ENCODE peak calls at places on chromosomes 13 and 19, in four cellular contexts. One of them, this sample, is unnamed.

GRCh38 chr19:11995174-11995573 is 30.3 kb downstream of the ZNF763 start:
- DNase-seq in HCT116: no peak
- DNase-seq in GM23338: no peak
- DNase-seq in neural progenitor cell: no peak
- DNase-seq in this sample: no peak

GRCh38 chr13:33017410-33017929 is 1.2 kb downstream of the KL start:
- DNase-seq in GM23338: peak; percentile 66
- DNase-seq in neural progenitor cell: peak; percentile 54
- DNase-seq in HCT116: no peak
- DNase-seq in this sample: no peak

GRCh38 chr13:103291693-103292572 is 225.7 kb upstream of the SLC10A2 start:
- DNase-seq in neural progenitor cell: peak; percentile 64
- DNase-seq in GM23338: peak; percentile 45
- DNase-seq in HCT116: no peak
- DNase-seq in this sample: no peak

GRCh38 chr13:36718146-36718545 is 44.3 kb downstream of the SERTM1 start:
- DNase-seq in GM23338: no peak
- DNase-seq in HCT116: no peak
- DNase-seq in neural progenitor cell: no peak
- DNase-seq in this sample: no peak

GRCh38 chr13:110017379-110017778 is 231.0 kb upstream of the IRS2 start:
- DNase-seq in neural progenitor cell: no peak
- DNase-seq in HCT116: peak; percentile 74
- DNase-seq in GM23338: peak; percentile 53
- DNase-seq in this sample: peak; percentile 73

GRCh38 chr13:101144808-101145419 is 271.4 kb downstream of the NALCN start:
- DNase-seq in neural progenitor cell: peak; percentile 72
- DNase-seq in GM23338: peak; percentile 78
- DNase-seq in HCT116: peak; percentile 39
- DNase-seq in this sample: no peak

GRCh38 chr13:20588529-20589110 is 21.7 kb downstream of the IFT88 start:
- DNase-seq in neural progenitor cell: no peak
- DNase-seq in GM23338: no peak
- DNase-seq in HCT116: no peak
- DNase-seq in this sample: no peak

GRCh38 chr19:43983912-43984686 is at the start of gene ZNF155:
- DNase-seq in HCT116: peak; percentile 86
- DNase-seq in neural progenitor cell: peak; percentile 95
- DNase-seq in GM23338: peak; percentile 99
- DNase-seq in this sample: peak; percentile 82

GRCh38 chr13:91564422-91564821 is 166.0 kb downstream of the GPC5 start:
- DNase-seq in neural progenitor cell: no peak
- DNase-seq in HCT116: no peak
- DNase-seq in GM23338: no peak
- DNase-seq in this sample: no peak

GRCh38 chr19:47109541-47110375 is 3.8 kb downstream of the ZC3H4 start:
- DNase-seq in neural progenitor cell: no peak
- DNase-seq in HCT116: no peak
- DNase-seq in GM23338: peak; percentile 52
- DNase-seq in this sample: no peak

GRCh38 chr13:74129500-74130144 is 4.6 kb downstream of the KLF12 start:
- DNase-seq in HCT116: no peak
- DNase-seq in neural progenitor cell: no peak
- DNase-seq in GM23338: no peak
- DNase-seq in this sample: no peak

GRCh38 chr19:47435196-47435595 is 15.9 kb upstream of the MEIS3 start:
- DNase-seq in HCT116: no peak
- DNase-seq in neural progenitor cell: no peak
- DNase-seq in GM23338: no peak
- DNase-seq in this sample: no peak

GRCh38 chr19:52492201-52492960 is 35.1 kb upstream of the ZNF808 start:
- DNase-seq in HCT116: no peak
- DNase-seq in neural progenitor cell: peak; percentile 91
- DNase-seq in GM23338: peak; percentile 97
- DNase-seq in this sample: no peak

GRCh38 chr19:8610041-8610927 is at the start of gene ADAMTS10:
- DNase-seq in neural progenitor cell: peak; percentile 74
- DNase-seq in GM23338: peak; percentile 76
- DNase-seq in HCT116: no peak
- DNase-seq in this sample: no peak

GRCh38 chr13:54592201-54592600 is 1563.6 kb downstream of the OLFM4 start:
- DNase-seq in neural progenitor cell: no peak
- DNase-seq in GM23338: no peak
- DNase-seq in HCT116: no peak
- DNase-seq in this sample: no peak

GRCh38 chr13:30580852-30581502 is 36.7 kb upstream of the USPL1 start:
- DNase-seq in GM23338: no peak
- DNase-seq in HCT116: no peak
- DNase-seq in neural progenitor cell: no peak
- DNase-seq in this sample: no peak

GRCh38 chr13:44819245-44819644 is 170.0 kb downstream of the NUFIP1 start:
- DNase-seq in neural progenitor cell: no peak
- DNase-seq in HCT116: peak; percentile 85
- DNase-seq in GM23338: no peak
- DNase-seq in this sample: peak; percentile 58

GRCh38 chr19:51333836-51334460 is 8.0 kb downstream of the VSIG10L start:
- DNase-seq in GM23338: peak; percentile 65
- DNase-seq in HCT116: peak; percentile 27
- DNase-seq in neural progenitor cell: no peak
- DNase-seq in this sample: no peak

GRCh38 chr13:40178130-40178529 is 488.3 kb downstream of the FOXO1 start:
- DNase-seq in GM23338: no peak
- DNase-seq in HCT116: no peak
- DNase-seq in neural progenitor cell: no peak
- DNase-seq in this sample: no peak

GRCh38 chr19:30062331-30063183 is 120.5 kb downstream of the URI1 start:
- DNase-seq in neural progenitor cell: no peak
- DNase-seq in GM23338: no peak
- DNase-seq in HCT116: no peak
- DNase-seq in this sample: no peak

GRCh38 chr13:26929971-26930730 is 169.6 kb upstream of the GPR12 start:
- DNase-seq in HCT116: peak; percentile 54
- DNase-seq in GM23338: peak; percentile 92
- DNase-seq in neural progenitor cell: peak; percentile 87
- DNase-seq in this sample: no peak

GRCh38 chr13:29573190-29573589 is 22.3 kb downstream of the SLC7A1 start:
- DNase-seq in GM23338: no peak
- DNase-seq in HCT116: no peak
- DNase-seq in neural progenitor cell: no peak
- DNase-seq in this sample: no peak

GRCh38 chr13:28864544-28864943 is 44.4 kb downstream of the MTUS2 start:
- DNase-seq in HCT116: no peak
- DNase-seq in GM23338: no peak
- DNase-seq in neural progenitor cell: no peak
- DNase-seq in this sample: no peak

DNA sequence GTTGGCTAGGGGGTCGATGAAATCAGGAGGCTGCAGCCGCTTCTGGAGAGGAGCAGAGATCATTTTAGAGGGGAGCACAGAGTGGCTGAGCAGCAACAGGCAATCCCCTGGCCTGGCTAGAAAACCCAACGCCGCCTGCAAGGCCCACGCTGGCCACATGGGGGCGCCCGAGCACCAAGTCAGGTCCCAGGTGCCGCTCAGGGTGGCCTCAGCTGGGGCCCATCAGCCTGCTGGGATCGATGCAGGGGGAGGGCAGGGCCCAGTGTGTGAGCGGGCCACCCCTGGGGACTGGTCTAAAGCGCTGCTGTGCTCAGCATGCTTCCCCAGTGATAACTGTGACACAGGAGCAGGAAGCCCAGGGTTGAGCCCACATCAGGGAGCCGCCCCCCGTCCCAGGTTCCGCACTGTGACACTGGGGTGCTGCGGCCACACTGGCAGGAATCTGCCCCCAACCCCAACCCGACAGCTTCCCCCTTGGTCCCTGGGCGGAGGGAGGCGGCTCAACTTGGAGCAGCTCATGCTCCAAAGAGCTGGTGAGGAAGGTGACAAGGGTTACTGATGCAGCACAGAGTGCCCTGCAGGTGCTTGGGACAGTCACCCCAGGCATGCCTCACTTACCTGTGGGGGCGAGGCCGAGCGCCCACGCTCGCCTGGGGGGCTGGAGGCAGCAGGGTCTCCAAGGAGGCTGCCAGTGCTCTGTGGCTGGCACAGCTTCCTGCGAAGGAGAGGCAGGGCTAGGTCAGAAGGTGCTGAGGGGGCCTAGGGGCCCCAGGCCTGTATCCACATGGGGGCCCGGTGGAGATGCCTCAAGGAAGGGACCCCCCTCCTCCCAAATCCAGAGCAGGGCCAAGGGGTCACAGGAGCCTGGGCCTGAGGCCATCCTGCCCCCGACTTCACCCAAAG is 13.3 kb upstream of the ISYNA1 start:
- DNase-seq in GM23338: peak; percentile 83
- DNase-seq in HCT116: no peak
- DNase-seq in neural progenitor cell: peak; percentile 82
- DNase-seq in this sample: no peak
- H4K20me1 ChIP-seq in GM23338: no peaks in the 10 kb centered on the region
- H4K20me1 ChIP-seq in HCT116: no peaks in the 10 kb centered on the region
- H4K20me1 ChIP-seq in neural progenitor cell: peaks cover 9% of the 10 kb centered on the region
- H4K20me1 ChIP-seq in this sample: no peaks in the 10 kb centered on the region

DNA sequence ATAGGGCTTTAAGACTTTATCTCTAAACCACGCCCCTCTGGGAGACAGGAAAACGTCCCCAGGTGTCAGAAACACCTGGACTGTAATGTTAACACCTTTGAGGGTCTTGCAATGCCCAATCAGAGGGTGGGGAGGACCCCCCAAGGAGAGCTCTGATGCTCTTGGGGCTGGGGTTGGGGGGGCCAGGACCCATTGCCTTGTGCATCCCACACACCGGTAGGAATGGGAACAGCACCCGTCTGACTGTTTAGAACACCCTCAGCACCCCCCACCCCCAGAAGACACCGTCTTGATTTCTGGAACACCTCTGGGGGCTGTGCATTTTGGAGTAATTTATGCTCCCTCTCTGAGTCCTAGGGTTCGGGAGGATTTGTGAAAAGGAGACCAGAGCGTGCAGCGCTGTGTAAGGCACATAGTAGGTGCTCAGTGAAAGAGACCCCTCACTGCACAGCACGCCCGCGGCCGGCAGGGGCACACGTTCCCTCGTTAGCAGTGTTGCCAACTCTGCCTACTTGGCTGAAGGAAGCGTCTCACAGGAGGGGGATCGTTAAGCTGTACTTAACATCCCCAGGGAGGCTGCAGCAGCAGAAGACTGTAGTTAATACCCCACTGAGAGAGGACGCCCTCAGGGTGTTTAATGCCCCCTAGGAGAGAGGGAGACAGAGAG is 2.8 kb upstream of the ERFL start:
- DNase-seq in GM23338: peak; percentile 87
- DNase-seq in neural progenitor cell: peak; percentile 51
- DNase-seq in HCT116: no peak
- DNase-seq in this sample: no peak
- TF ChIP-seq EZH2 in GM23338: no peak
- TF ChIP-seq EZH2 in neural progenitor cell: no peak
- TF ChIP-seq EZH2 in HCT116: no peak
- TF ChIP-seq EZH2 in this sample: no peak

GRCh38 chr13:51771418-51772104 is 32.4 kb downstream of the DHRS12 start:
- DNase-seq in HCT116: no peak
- DNase-seq in neural progenitor cell: no peak
- DNase-seq in GM23338: no peak
- DNase-seq in this sample: no peak

GRCh38 chr13:51772105-51772455 is 31.9 kb downstream of the DHRS12 start:
- DNase-seq in GM23338: no peak
- DNase-seq in HCT116: no peak
- DNase-seq in neural progenitor cell: no peak
- DNase-seq in this sample: no peak

GRCh38 chr13:51770160-51770559 is 33.8 kb downstream of the DHRS12 start:
- DNase-seq in HCT116: no peak
- DNase-seq in GM23338: no peak
- DNase-seq in neural progenitor cell: no peak
- DNase-seq in this sample: no peak

GRCh38 chr13:51769455-51770127 is 34.4 kb downstream of the DHRS12 start:
- DNase-seq in neural progenitor cell: no peak
- DNase-seq in HCT116: no peak
- DNase-seq in GM23338: no peak
- DNase-seq in this sample: no peak

DNA sequence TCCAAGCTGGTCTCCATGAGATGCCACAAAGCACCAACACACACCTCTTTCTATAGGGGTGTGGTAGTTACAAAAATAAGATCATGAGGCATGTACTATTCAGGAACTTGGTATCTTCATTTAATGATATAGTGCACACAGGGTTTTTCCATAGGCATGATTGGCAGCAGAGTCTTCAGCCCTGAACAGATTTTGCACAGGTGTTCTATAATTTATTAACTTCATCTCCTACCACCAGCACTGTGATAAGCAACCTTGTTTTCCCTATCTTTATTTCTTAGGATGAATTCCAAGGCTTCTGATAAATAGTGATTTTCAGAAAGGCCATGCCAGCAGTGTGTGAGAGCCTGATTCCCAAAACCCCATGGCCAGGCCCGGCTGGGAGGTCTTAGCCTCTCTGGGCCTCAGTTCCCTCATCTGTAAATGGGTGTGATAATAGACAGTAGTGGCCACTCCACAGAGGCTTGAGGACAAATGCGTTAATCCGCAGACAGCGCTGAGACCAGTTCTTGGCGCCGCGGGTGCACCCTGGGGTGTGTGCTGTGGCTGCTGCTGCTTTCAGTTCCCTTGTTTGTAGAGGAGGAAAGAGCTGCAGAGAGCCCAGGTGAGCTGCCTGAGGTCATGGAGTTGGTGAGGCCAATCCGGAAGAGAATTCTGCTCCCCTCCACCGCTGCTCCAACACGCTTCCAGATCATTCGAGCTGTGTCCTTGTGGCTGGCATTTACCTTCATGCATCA is 33.1 kb downstream of the DHRS12 start:
- DNase-seq in neural progenitor cell: no peak
- DNase-seq in HCT116: no peak
- DNase-seq in GM23338: no peak
- DNase-seq in this sample: no peak
- H2AFZ ChIP-seq in neural progenitor cell: no peak overlapping the region
- H2AFZ ChIP-seq in HCT116: no peak overlapping the region
- H2AFZ ChIP-seq in GM23338: no peak overlapping the region
- H2AFZ ChIP-seq in this sample: no peak overlapping the region

GRCh38 chr19:55253842-55254624 is 4.8 kb downstream of the PPP6R1 start:
- DNase-seq in neural progenitor cell: no peak
- DNase-seq in HCT116: no peak
- DNase-seq in GM23338: peak; percentile 28
- DNase-seq in this sample: no peak

GRCh38 chr19:55252760-55253159 is 6.1 kb downstream of the PPP6R1 start:
- DNase-seq in GM23338: no peak
- DNase-seq in HCT116: no peak
- DNase-seq in neural progenitor cell: no peak
- DNase-seq in this sample: no peak

GRCh38 chr19:55251296-55252081 is 7.3 kb downstream of the PPP6R1 start:
- DNase-seq in neural progenitor cell: no peak
- DNase-seq in GM23338: no peak
- DNase-seq in HCT116: no peak
- DNase-seq in this sample: no peak

GRCh38 chr19:55254625-55254977 is 4.2 kb downstream of the PPP6R1 start:
- DNase-seq in neural progenitor cell: no peak
- DNase-seq in HCT116: no peak
- DNase-seq in GM23338: no peak
- DNase-seq in this sample: no peak

DNA sequence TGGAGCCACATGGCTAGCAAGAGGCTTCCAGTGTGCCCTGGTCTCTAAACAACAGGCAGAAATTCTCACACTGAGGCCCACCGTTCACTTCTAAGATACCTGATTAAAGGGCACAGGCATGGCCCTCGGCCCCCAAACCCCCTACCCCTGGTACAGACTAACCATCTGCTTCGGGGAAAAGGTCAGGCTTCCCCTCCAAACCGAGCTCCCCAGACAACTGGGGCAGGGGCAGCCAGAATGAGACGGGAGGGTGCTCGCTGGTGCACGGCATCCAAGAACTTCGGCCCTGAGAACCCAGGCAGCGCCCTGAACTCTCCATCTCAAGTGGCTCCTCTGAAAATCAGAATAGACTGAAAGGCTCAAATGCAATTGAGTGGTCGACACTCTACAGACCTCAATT is 5.6 kb downstream of the PPP6R1 start:
- DNase-seq in GM23338: no peak
- DNase-seq in HCT116: no peak
- DNase-seq in neural progenitor cell: no peak
- DNase-seq in this sample: no peak
- H4K20me1 ChIP-seq in GM23338: peaks cover 51% of the 10 kb centered on the region
- H4K20me1 ChIP-seq in HCT116: no peaks in the 10 kb centered on the region
- H4K20me1 ChIP-seq in neural progenitor cell: peaks cover 100% of the 10 kb centered on the region
- H4K20me1 ChIP-seq in this sample: peaks cover 62% of the 10 kb centered on the region